ENCODE peak calls at places on chromosomes 11 and 22, in six cellular contexts. O is stimulated activated CD4-positive, alpha-beta T cell treated with anti-CD3 and anti-CD28 coated beads, Interleukin-1b, Interleukin-23, amount 100 ng/mL, for 24 hours; A is stimulated activated CD8-positive, alpha-beta memory T cell treated with anti-CD3 and anti-CD28 coated beads, Interleukin-12 subunit alpha, Interleukin-12 subunit beta, amount 100 ng/mL, for 4 hours; D is NCI-H524; G is activated CD4-positive, alpha-beta T cell treated with anti-CD3 and anti-CD28 coated beads, Interleukin-2, amount 50 U/mL, for 4 hours; K is lower leg skin. P is an unnamed sample.

GRCh38 chr11:83666149-83666548 is 380.0 kb upstream of the CCDC90B start:
- DNase-seq in D (no peak), K (no peak), O (no peak), A (no peak), G (no peak), P (no peak)

GRCh38 chr11:8756201-8756600 is 73.6 kb downstream of the RPL27A start:
- DNase-seq in O (no peak), G (no peak), D (no peak), K (no peak), A (no peak), P (no peak)

GRCh38 chr22:50548046-50548912 is 2.6 kb downstream of the KLHDC7B start:
- DNase-seq in G (peak; percentile 40), D (no peak), O (no peak), A (peak; percentile 47), K (no peak), P (peak; percentile 30)

GRCh38 chr22:48566741-48567140 is 1260.9 kb downstream of the BRD1 start:
- DNase-seq in K (no peak), D (no peak), A (no peak), O (no peak), G (no peak), P (no peak)

GRCh38 chr11:76233936-76234703 is 27.8 kb upstream of the WNT11 start:
- DNase-seq in K (peak; percentile 92), A (no peak), D (no peak), G (no peak), O (no peak), P (peak; percentile 48)

GRCh38 chr22:35617137-35617755 is at the start of gene MB:
- DNase-seq in D (no peak), G (no peak), A (no peak), O (no peak), K (no peak), P (no peak)

GRCh38 chr11:27161071-27161470 is 120.5 kb downstream of the BBOX1 start:
- DNase-seq in A (no peak), G (no peak), D (no peak), O (no peak), K (no peak), P (no peak)

GRCh38 chr11:11816511-11817319 is 25.1 kb upstream of the USP47 start:
- DNase-seq in K (no peak), G (no peak), D (no peak), O (no peak), A (no peak), P (no peak)

GRCh38 chr11:86553322-86553721 is 119.1 kb downstream of the ME3 start:
- DNase-seq in A (no peak), G (no peak), D (no peak), K (no peak), O (no peak), P (no peak)

GRCh38 chr11:18710545-18710944 is 12.0 kb downstream of the TMEM86A start:
- DNase-seq in A (no peak), K (no peak), O (no peak), G (no peak), D (no peak), P (no peak)

GRCh38 chr11:62370743-62371440 is 33.6 kb downstream of the ASRGL1 start:
- DNase-seq in K (no peak), D (no peak), A (peak; percentile 18), G (peak; percentile 10), O (no peak), P (peak; percentile 23)

GRCh38 chr11:104873252-104873651 is 25.0 kb downstream of the CASP12 start:
- DNase-seq in G (no peak), D (no peak), A (no peak), K (no peak), O (no peak), P (no peak)

GRCh38 chr11:64694026-64694755 is 28.8 kb downstream of the NRXN2 start:
- DNase-seq in K (no peak), O (no peak), A (no peak), G (no peak), D (no peak), P (no peak)

GRCh38 chr22:38505595-38506117 is 455 bp downstream of the DDX17 start:
- DNase-seq in O (peak; percentile 39), G (peak; percentile 46), K (peak; percentile 94), D (no peak), A (peak; percentile 50), P (no peak)

GRCh38 chr11:35007277-35007676 is 90.9 kb downstream of the PDHX start:
- DNase-seq in G (no peak), O (no peak), D (no peak), A (no peak), K (no peak), P (no peak)

GRCh38 chr11:1825039-1825740 is 9.6 kb upstream of the SYT8 start:
- DNase-seq in K (peak; percentile 88), O (no peak), A (no peak), G (no peak), D (no peak), P (no peak)

GRCh38 chr11:1822648-1823375 is 12.0 kb upstream of the SYT8 start:
- DNase-seq in D (no peak), O (no peak), A (no peak), G (no peak), K (no peak), P (no peak)

GRCh38 chr11:134677338-134677948 is 265.4 kb upstream of the B3GAT1 start:
- DNase-seq in D (no peak), K (peak; percentile 42), G (no peak), A (no peak), O (no peak), P (no peak)

GRCh38 chr22:19809741-19810140 is 44.9 kb downstream of the GNB1L start:
- DNase-seq in K (peak; percentile 37), G (no peak), D (no peak), O (no peak), A (no peak), P (no peak)

GRCh38 chr11:33660962-33661361 is 39.7 kb downstream of the C11orf91 start:
- DNase-seq in D (no peak), O (no peak), K (no peak), G (no peak), A (no peak), P (no peak)

GRCh38 chr22:41504397-41504796 is 35.5 kb downstream of the ACO2 start:
- DNase-seq in G (no peak), A (no peak), O (no peak), K (no peak), D (no peak), P (peak; percentile 32)

GRCh38 chr22:23509571-23510302 is 70.4 kb downstream of the IGLL1 start:
- DNase-seq in D (no peak), K (no peak), O (no peak), A (no peak), G (no peak), P (no peak)

GRCh38 chr22:41603873-41604332 is 14.3 kb upstream of the PMM1 start:
- DNase-seq in G (no peak), O (no peak), D (no peak), K (no peak), A (peak; percentile 21), P (peak; percentile 81)

GRCh38 chr11:10931761-10932700 is 74.2 kb upstream of the ZBED5 start:
- DNase-seq in G (no peak), A (no peak), D (peak; percentile 35), O (no peak), K (no peak), P (no peak)

GRCh38 chr11:47271961-47272661 is 2.2 kb downstream of the MADD start:
- DNase-seq in G (no peak), A (no peak), D (no peak), O (no peak), K (no peak), P (no peak)

GRCh38 chr11:58003036-58003435 is 20.6 kb upstream of the OR9Q1 start:
- DNase-seq in O (no peak), D (no peak), K (no peak), G (no peak), A (no peak), P (no peak)

GRCh38 chr11:94604496-94604895 is 37.3 kb downstream of the PIWIL4 start:
- DNase-seq in D (no peak), K (no peak), O (no peak), G (no peak), A (no peak), P (no peak)

P was measured in stimulated activated naive B cell treated with anti-CD40 and anti-IgM and Interleukin-4, amounts not matched to agents 10 μg/mL and 1 μg/mL and 100 μg/mL, for 72 hours.